ENCODE peak calls at places on chromosome 12, in four cellular contexts. O is HT1080, V is heart left ventricle, L is AG09309. S is an unnamed sample.

GRCh38 chr12:93848453-93849120 is 171.4 kb downstream of the CRADD start:
- DNase-seq in V (no peak), O (no peak), L (no peak), S (no peak)

GRCh38 chr12:57309420-57309819 is 58.4 kb upstream of the STAC3 start:
- DNase-seq in O (peak; percentile 12), V (no peak), L (peak; percentile 34), S (no peak)

GRCh38 chr12:100868487-100868886 is 73.9 kb downstream of the ANO4 start:
- DNase-seq in O (peak; percentile 71), L (peak; percentile 21), V (no peak), S (peak; percentile 57)

GRCh38 chr12:65327207-65328076 is 49.0 kb downstream of the MSRB3 start:
- DNase-seq in L (peak; percentile 71), V (no peak), O (no peak), S (no peak)

GRCh38 chr12:3230758-3231375 is 153.7 kb downstream of the TSPAN9 start:
- DNase-seq in O (no peak), V (peak; percentile 32), L (no peak), S (no peak)

GRCh38 chr12:89960607-89961394 is 252.2 kb upstream of the ATP2B1 start:
- DNase-seq in L (no peak), V (no peak), O (peak; percentile 29), S (peak; percentile 51)

GRCh38 chr12:58915634-58916033 is 4.7 kb downstream of the LRIG3 start:
- DNase-seq in V (peak; percentile 51), O (no peak), L (peak; percentile 63), S (no peak)

GRCh38 chr12:50542448-50542847 is 37.7 kb downstream of the DIP2B start:
- DNase-seq in L (no peak), V (no peak), O (peak; percentile 94), S (peak; percentile 86)

GRCh38 chr12:82174383-82174782 is 183.8 kb downstream of the CCDC59 start:
- DNase-seq in V (no peak), L (no peak), O (no peak), S (no peak)